ENCODE peak calls at places on chromosomes 1 and 21, in five cellular contexts. W is brain microvascular endothelial cell, I is OCI-LY7, L is AG04450, S is tibial artery. M is an unnamed sample.

GRCh38 chr1:157044326-157044725 is 1.2 kb downstream of the ARHGEF11 start:
- DNase-seq in W (no peak), I (no peak), L (no peak), S (no peak), M (no peak)

GRCh38 chr21:17416139-17416538 is 96.7 kb upstream of the CXADR start:
- DNase-seq in W (peak), I (no peak), L (peak), S (no peak), M (no peak)

GRCh38 chr21:32710987-32711386 is 16.8 kb downstream of the SYNJ1 start:
- DNase-seq in W (no peak), I (no peak), L (no peak), S (no peak), M (no peak)

GRCh38 chr21:14414932-14415508 is 32.1 kb upstream of the HSPA13 start:
- DNase-seq in W (no peak), I (no peak), L (no peak), S (no peak), M (no peak)

GRCh38 chr1:16720403-16721223 is 19.7 kb upstream of the RNU1-4 start:
- DNase-seq in W (no peak), I (peak), L (no peak), S (no peak), M (no peak)

GRCh38 chr1:30467101-30467500 is 256.3 kb downstream of the MATN1 start:
- DNase-seq in W (no peak), I (no peak), L (no peak), S (no peak), M (no peak)

GRCh38 chr1:30109853-30110252 is 613.5 kb downstream of the MATN1 start:
- DNase-seq in W (no peak), I (no peak), L (peak), S (no peak), M (no peak)

GRCh38 chr21:28442624-28443023 is 550.1 kb downstream of the LTN1 start:
- DNase-seq in W (peak), I (no peak), L (no peak), S (no peak), M (no peak)

GRCh38 chr1:239914827-239915231 is 176.9 kb upstream of the FMN2 start:
- DNase-seq in W (peak), I (no peak), L (peak), S (no peak), M (no peak)

GRCh38 chr1:22184892-22185612 is 42.2 kb upstream of the WNT4 start:
- DNase-seq in W (peak), I (no peak), L (no peak), S (no peak), M (peak)

GRCh38 chr21:43209575-43210453 is 41.0 kb downstream of the CRYAA start:
- DNase-seq in W (peak), I (no peak), L (no peak), S (no peak), M (no peak)

GRCh38 chr1:108657701-108658100 is 3.2 kb downstream of the HENMT1 start:
- DNase-seq in W (no peak), I (no peak), L (no peak), S (no peak), M (peak)

GRCh38 chr1:231000201-231000600 is 21.3 kb downstream of the ARV1 start:
- DNase-seq in W (no peak), I (no peak), L (no peak), S (no peak), M (no peak)

GRCh38 chr1:33257759-33258712 is 1.7 kb downstream of the ZNF362 start:
- DNase-seq in W (no peak), I (peak), L (no peak), S (no peak), M (no peak)

GRCh38 chr1:89198081-89198480 is 661 bp downstream of the GBP4 start:
- DNase-seq in W (no peak), I (no peak), L (no peak), S (no peak), M (no peak)

GRCh38 chr1:88774151-88774556 is 90.1 kb downstream of the PKN2 start:
- DNase-seq in W (no peak), I (no peak), L (no peak), S (no peak), M (peak)

GRCh38 chr1:178011101-178011828 is 41.4 kb upstream of the SEC16B start:
- DNase-seq in W (peak), I (no peak), L (no peak), S (no peak), M (no peak)

GRCh38 chr1:4500441-4500840 is 154.0 kb upstream of the AJAP1 start:
- DNase-seq in W (no peak), I (no peak), L (no peak), S (no peak), M (no peak)

GRCh38 chr1:41164727-41165126 is 77.4 kb downstream of the SCMH1 start:
- DNase-seq in W (no peak), I (no peak), L (no peak), S (no peak), M (no peak)

GRCh38 chr1:41161851-41162250 is 80.3 kb downstream of the SCMH1 start:
- DNase-seq in W (no peak), I (no peak), L (no peak), S (no peak), M (no peak)

GRCh38 chr1:41158147-41158875 is 83.8 kb downstream of the SCMH1 start:
- DNase-seq in W (no peak), I (no peak), L (no peak), S (no peak), M (no peak)

GRCh38 chr1:41160498-41161110 is 81.5 kb downstream of the SCMH1 start:
- DNase-seq in W (no peak), I (no peak), L (no peak), S (no peak), M (no peak)

GRCh38 chr1:41162441-41162840 is 79.7 kb downstream of the SCMH1 start:
- DNase-seq in W (no peak), I (no peak), L (no peak), S (no peak), M (no peak)
- TF ChIP-seq CTCF in W (no peak), I (no peak), L (no peak), S (no peak), M (no peak)

GRCh38 chr1:3344395-3344794 is 110.1 kb upstream of the ARHGEF16 start:
- DNase-seq in W (no peak), I (no peak), L (no peak), S (no peak), M (no peak)

GRCh38 chr1:3345792-3346191 is 108.7 kb upstream of the ARHGEF16 start:
- DNase-seq in W (no peak), I (no peak), L (no peak), S (no peak), M (no peak)

GRCh38 chr1:3341236-3341994 is 113.0 kb upstream of the ARHGEF16 start:
- DNase-seq in W (no peak), I (no peak), L (no peak), S (no peak), M (no peak)

GRCh38 chr1:3340548-3341235 is 113.8 kb upstream of the ARHGEF16 start:
- DNase-seq in W (no peak), I (no peak), L (no peak), S (no peak), M (no peak)

GRCh38 chr1:3342960-3343359 is 111.5 kb upstream of the ARHGEF16 start:
- DNase-seq in W (no peak), I (no peak), L (no peak), S (no peak), M (no peak)
- TF ChIP-seq CTCF in W (no peak), I (no peak), L (no peak), S (no peak), M (no peak)

DNA sequence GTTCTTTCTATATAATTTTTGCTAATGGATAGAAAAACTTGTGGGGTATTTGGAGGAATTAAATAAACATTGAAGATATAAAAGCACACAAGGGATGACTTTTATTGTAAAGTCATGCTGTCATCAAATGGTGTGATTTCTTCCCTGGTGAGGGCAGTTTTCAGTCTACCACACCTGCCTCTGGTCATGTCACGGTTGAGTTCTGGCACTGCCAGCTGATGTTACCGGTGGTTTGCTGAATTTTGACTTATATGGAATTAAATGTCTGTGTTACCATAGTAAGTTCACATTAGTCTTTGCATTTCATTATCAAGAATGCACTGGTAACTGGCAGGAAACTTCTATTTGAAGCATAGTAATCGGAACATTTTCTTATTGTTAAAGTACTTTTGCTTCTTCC is 13.4 kb downstream of the S1PR1 start:
- DNase-seq in W (no peak), I (peak), L (no peak), S (no peak), M (no peak)
- TF ChIP-seq CTCF in W (no peak), I (no peak), L (no peak), S (no peak), M (no peak)

DNA sequence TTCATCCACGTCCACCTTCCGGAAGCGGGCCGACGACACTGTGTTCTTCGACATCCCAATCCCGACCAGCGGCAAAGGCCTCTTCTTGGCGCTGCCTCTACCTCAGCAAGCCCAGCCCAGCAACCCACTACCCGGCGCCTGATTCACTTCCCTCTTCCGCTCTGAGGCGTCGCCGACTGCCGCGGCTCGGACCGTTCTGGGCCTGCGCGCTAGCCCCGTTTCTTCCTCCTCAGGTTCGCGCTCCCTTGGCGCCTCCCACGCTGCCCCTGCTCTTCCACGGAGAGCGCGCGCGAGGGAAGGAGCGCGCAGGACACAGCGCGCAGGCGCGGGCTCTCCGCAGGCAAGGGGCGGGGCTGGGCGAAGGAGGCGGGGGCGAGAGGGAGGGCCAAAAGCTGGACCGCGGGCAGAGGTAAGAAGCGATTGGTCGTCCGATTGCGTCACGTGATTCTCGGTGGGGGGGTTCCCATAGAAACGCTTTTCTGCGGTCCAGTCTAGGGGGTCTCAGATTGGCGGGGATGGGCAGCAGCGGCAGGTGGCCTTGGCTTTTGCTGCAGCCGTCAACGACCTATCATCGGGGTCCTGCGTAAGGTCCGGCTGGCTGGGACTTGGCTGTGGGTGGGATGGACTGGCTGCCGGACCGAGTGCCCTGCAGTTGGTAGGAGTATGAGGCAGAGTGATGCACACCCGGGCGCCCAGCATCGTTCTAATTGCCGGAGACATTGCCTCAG is at the start of gene ARPC5:
- DNase-seq in W (peak), I (peak), L (peak), S (peak), M (peak)
- TF ChIP-seq CTCF in W (no peak), I (no peak), L (no peak), S (peak), M (no peak)

GRCh38 chr1:91217911-91218310 is 186.7 kb downstream of the HFM1 start:
- DNase-seq in W (no peak), I (no peak), L (no peak), S (no peak), M (no peak)
- TF ChIP-seq CTCF in W (no peak), I (no peak), L (no peak), S (no peak), M (no peak)